ENCODE peak calls at places on chromosome 12, in seven cellular contexts. S is lung; A is HuH-7; K is heart left ventricle; I is iris pigment epithelial cell; Z is cardiac muscle cell; X is stimulated activated effector memory CD8-positive, alpha-beta T cell treated with anti-CD3 and anti-CD28 coated beads, Interleukin-12 subunit alpha, Interleukin-12 subunit beta, amount 100 ng/mL, for 72 hours. J is an unnamed sample.

GRCh38 chr12:27177716-27178115 is 66.4 kb upstream of the STK38L start:
- DNase-seq in S (no peak), I (peak), A (no peak), K (no peak), Z (no peak), X (no peak), J (no peak)

GRCh38 chr12:88142610-88142991 is 494 bp downstream of the TMTC3 start:
- DNase-seq in A (peak), S (peak), I (no peak), K (peak), Z (peak), X (no peak), J (peak)

GRCh38 chr12:88334271-88334670 is 192.2 kb downstream of the TMTC3 start:
- DNase-seq in K (no peak), S (no peak), X (no peak), A (no peak), I (peak), Z (no peak), J (peak)

GRCh38 chr12:116324684-116325664 is 47.5 kb upstream of the MED13L start:
- DNase-seq in X (no peak), A (no peak), K (no peak), S (no peak), I (no peak), Z (no peak), J (no peak)

GRCh38 chr12:78431931-78432330 is 432.6 kb upstream of the SYT1 start:
- DNase-seq in S (no peak), I (peak), A (no peak), K (no peak), Z (no peak), X (no peak), J (no peak)

GRCh38 chr12:67111182-67111581 is 158.0 kb upstream of the CAND1 start:
- DNase-seq in A (no peak), I (no peak), K (no peak), S (no peak), X (no peak), Z (no peak), J (no peak)

GRCh38 chr12:53074999-53075370 is 4.2 kb downstream of the SPRYD3 start:
- DNase-seq in K (no peak), I (no peak), X (no peak), S (no peak), A (no peak), Z (no peak), J (no peak)

GRCh38 chr12:76030378-76031080 is 1.0 kb downstream of the PHLDA1 start:
- DNase-seq in K (peak), I (peak), S (no peak), A (peak), X (peak), Z (peak), J (no peak)

GRCh38 chr12:2212971-2213869 is 160.4 kb downstream of the CACNA1C start:
- DNase-seq in K (no peak), I (no peak), Z (peak), X (no peak), S (no peak), A (peak), J (no peak)

GRCh38 chr12:95995238-95996031 is 709 bp downstream of the HAL start:
- DNase-seq in A (peak), I (no peak), K (no peak), X (no peak), S (no peak), Z (no peak), J (no peak)

GRCh38 chr12:48003226-48004038 is 844 bp downstream of the COL2A1 start:
- DNase-seq in S (no peak), I (peak), A (no peak), X (peak), K (no peak), Z (peak), J (no peak)

GRCh38 chr12:11869406-11869805 is 201.3 kb upstream of the BCL2L14 start:
- DNase-seq in X (no peak), K (no peak), A (no peak), I (no peak), Z (no peak), S (no peak), J (no peak)

GRCh38 chr12:3019005-3019680 is 58.0 kb upstream of the TSPAN9 start:
- DNase-seq in X (no peak), A (no peak), K (no peak), S (no peak), I (no peak), Z (no peak), J (no peak)